ENCODE peak calls at places on chromosome 12, in ten cellular contexts. Y, M, Q, W, I, U, G, Z, B and K are unnamed samples.
A peak's percentile ranks its signal among the peaks of the same experiment; 100 is the strongest.

GRCh38 chr12:23611320-23611719 is 338.1 kb downstream of the SOX5 start:
- DNase-seq in Y (no peak), M (no peak), Q (no peak), W (no peak), I (no peak), U (no peak), G (no peak), Z (no peak), B (no peak), K (no peak)

GRCh38 chr12:54384591-54385041 is at the start of gene ZNF385A:
- DNase-seq in Y (no peak), M (no peak), Q (no peak), W (no peak), I (no peak), U (peak; percentile 20), G (no peak), Z (peak; percentile 71), B (no peak), K (no peak)

GRCh38 chr12:39990122-39991101 is 115.5 kb downstream of the SLC2A13 start:
- DNase-seq in Y (peak; percentile 41), M (peak; percentile 51), Q (peak; percentile 50), W (peak; percentile 33), I (peak; percentile 66), U (no peak), G (no peak), Z (peak; percentile 48), B (peak; percentile 81), K (peak; percentile 69)

GRCh38 chr12:24864796-24865125 is 84.1 kb downstream of the BCAT1 start:
- DNase-seq in Y (no peak), M (no peak), Q (no peak), W (no peak), I (no peak), U (no peak), G (no peak), Z (no peak), B (peak; percentile 32), K (no peak)

GRCh38 chr12:77239617-77240016 is 174.2 kb upstream of the E2F7 start:
- DNase-seq in Y (no peak), M (no peak), Q (no peak), W (no peak), I (no peak), U (no peak), G (no peak), Z (no peak), B (no peak), K (no peak)

GRCh38 chr12:46556820-46557524 is 184.4 kb upstream of the SLC38A2 start:
- DNase-seq in Y (no peak), M (peak; percentile 18), Q (no peak), W (no peak), I (no peak), U (no peak), G (peak; percentile 18), Z (no peak), B (peak; percentile 74), K (peak; percentile 62)

GRCh38 chr12:84638811-84639368 is 273.7 kb downstream of the SLC6A15 start:
- DNase-seq in Y (no peak), M (peak; percentile 11), Q (no peak), W (no peak), I (no peak), U (no peak), G (no peak), Z (no peak), B (peak; percentile 67), K (peak; percentile 40)

GRCh38 chr12:12922191-12922616 is 29.8 kb downstream of the GPRC5D start:
- DNase-seq in Y (peak; percentile 43), M (no peak), Q (no peak), W (no peak), I (no peak), U (no peak), G (no peak), Z (no peak), B (no peak), K (peak; percentile 96)

GRCh38 chr12:132502149-132502881 is 12.4 kb downstream of the FBRSL1 start:
- DNase-seq in Y (no peak), M (peak; percentile 13), Q (no peak), W (no peak), I (no peak), U (no peak), G (no peak), Z (peak; percentile 44), B (no peak), K (peak; percentile 29)

GRCh38 chr12:131242741-131243496 is 289.2 kb downstream of the ADGRD1 start:
- DNase-seq in Y (no peak), M (no peak), Q (no peak), W (no peak), I (no peak), U (no peak), G (peak; percentile 44), Z (no peak), B (no peak), K (peak; percentile 79)

GRCh38 chr12:93335603-93336162 is 42.0 kb upstream of the NUDT4 start:
- DNase-seq in Y (no peak), M (no peak), Q (no peak), W (no peak), I (no peak), U (no peak), G (no peak), Z (no peak), B (no peak), K (peak; percentile 9)

GRCh38 chr12:39095636-39096330 is 190.4 kb upstream of the CPNE8 start:
- DNase-seq in Y (no peak), M (no peak), Q (no peak), W (no peak), I (no peak), U (no peak), G (no peak), Z (no peak), B (no peak), K (no peak)

GRCh38 chr12:116133149-116133548 is 144.3 kb downstream of the MED13L start:
- DNase-seq in Y (no peak), M (no peak), Q (no peak), W (no peak), I (no peak), U (no peak), G (no peak), Z (no peak), B (peak; percentile 69), K (no peak)

GRCh38 chr12:115096673-115097349 is 412.8 kb upstream of the TBX3 start:
- DNase-seq in Y (peak; percentile 59), M (no peak), Q (no peak), W (no peak), I (no peak), U (no peak), G (no peak), Z (no peak), B (peak; percentile 6), K (no peak)

GRCh38 chr12:101743242-101743641 is 4.0 kb upstream of the SYCP3 start:
- DNase-seq in Y (no peak), M (no peak), Q (no peak), W (no peak), I (no peak), U (no peak), G (no peak), Z (no peak), B (no peak), K (no peak)

GRCh38 chr12:69514111-69514510 is 43.9 kb downstream of the FRS2 start:
- DNase-seq in Y (no peak), M (no peak), Q (no peak), W (no peak), I (no peak), U (no peak), G (no peak), Z (no peak), B (no peak), K (no peak)

GRCh38 chr12:1103632-1104031 is 112.6 kb downstream of the ERC1 start:
- DNase-seq in Y (no peak), M (no peak), Q (no peak), W (no peak), I (no peak), U (no peak), G (no peak), Z (no peak), B (no peak), K (no peak)

GRCh38 chr12:126998747-126999285 is 1268.2 kb upstream of the TMEM132C start:
- DNase-seq in Y (no peak), M (peak; percentile 32), Q (no peak), W (no peak), I (no peak), U (no peak), G (no peak), Z (no peak), B (no peak), K (no peak)

GRCh38 chr12:41254546-41254945 is 66.4 kb downstream of the PDZRN4 start:
- DNase-seq in Y (no peak), M (no peak), Q (no peak), W (no peak), I (no peak), U (no peak), G (no peak), Z (no peak), B (no peak), K (no peak)

GRCh38 chr12:47939009-47939601 is 24.3 kb upstream of the TMEM106C start:
- DNase-seq in Y (no peak), M (no peak), Q (no peak), W (no peak), I (peak; percentile 83), U (no peak), G (no peak), Z (no peak), B (no peak), K (no peak)

GRCh38 chr12:65355461-65355860 is 77.0 kb downstream of the MSRB3 start:
- DNase-seq in Y (no peak), M (no peak), Q (no peak), W (no peak), I (no peak), U (no peak), G (no peak), Z (no peak), B (peak; percentile 37), K (no peak)

GRCh38 chr12:68405292-68405900 is 73.2 kb upstream of the MDM1 start:
- DNase-seq in Y (no peak), M (no peak), Q (no peak), W (no peak), I (no peak), U (no peak), G (no peak), Z (no peak), B (peak; percentile 63), K (no peak)

GRCh38 chr12:85280138-85280983 is at the start of gene ALX1:
- DNase-seq in Y (peak; percentile 45), M (no peak), Q (no peak), W (peak; percentile 57), I (peak; percentile 9), U (no peak), G (no peak), Z (no peak), B (peak; percentile 87), K (peak; percentile 90)

GRCh38 chr12:132560421-132560830 is 50.0 kb downstream of the LRCOL1 start:
- DNase-seq in Y (no peak), M (peak; percentile 76), Q (no peak), W (peak; percentile 34), I (peak; percentile 46), U (no peak), G (no peak), Z (peak; percentile 38), B (peak; percentile 29), K (no peak)

GRCh38 chr12:116598341-116599284 is 39.4 kb downstream of the MAP1LC3B2 start:
- DNase-seq in Y (peak; percentile 40), M (peak; percentile 44), Q (no peak), W (no peak), I (no peak), U (no peak), G (no peak), Z (no peak), B (peak; percentile 23), K (no peak)

GRCh38 chr12:46133751-46134150 is 135.1 kb downstream of the SLC38A1 start:
- DNase-seq in Y (no peak), M (peak; percentile 35), Q (no peak), W (no peak), I (no peak), U (no peak), G (no peak), Z (no peak), B (peak; percentile 64), K (no peak)

GRCh38 chr12:49231881-49232650 is 32.8 kb upstream of the TUBA1C start:
- DNase-seq in Y (peak; percentile 31), M (peak; percentile 90), Q (no peak), W (no peak), I (no peak), U (no peak), G (no peak), Z (no peak), B (no peak), K (no peak)

GRCh38 chr12:29160230-29160629 is 11.2 kb downstream of the FAR2 start:
- DNase-seq in Y (no peak), M (no peak), Q (no peak), W (no peak), I (no peak), U (no peak), G (no peak), Z (no peak), B (no peak), K (no peak)